ENCODE peak calls at places on chromosomes 2 and 18, in seven cellular contexts. T is dorsolateral prefrontal cortex, P is mucosa of descending colon, V is heart right ventricle, N is fibroblast of pulmonary artery, B is ovary, A is GM12865. M is an unnamed sample.

GRCh38 chr2:203720922-203721672 is 14.7 kb downstream of the CD28 start:
- DNase-seq in T (no peak), P (no peak), V (no peak), N (no peak), B (no peak), A (no peak), M (no peak)

GRCh38 chr2:36367497-36368353 is 12.1 kb downstream of the CRIM1 start:
- DNase-seq in T (no peak), P (peak), V (no peak), N (peak), B (no peak), A (no peak), M (no peak)

GRCh38 chr2:75643980-75644379 is 2.6 kb upstream of the MRPL19 start:
- DNase-seq in T (no peak), P (no peak), V (no peak), N (no peak), B (no peak), A (no peak), M (no peak)

GRCh38 chr2:37711308-37711731 is 39.9 kb upstream of the CDC42EP3 start:
- DNase-seq in T (no peak), P (peak), V (no peak), N (peak), B (no peak), A (peak), M (peak)

GRCh38 chr2:46042207-46042637 is 255.0 kb upstream of the EPAS1 start:
- DNase-seq in T (no peak), P (no peak), V (no peak), N (no peak), B (no peak), A (no peak), M (no peak)

GRCh38 chr2:111222204-111222866 is 101.6 kb downstream of the BCL2L11 start:
- DNase-seq in T (no peak), P (no peak), V (no peak), N (no peak), B (no peak), A (no peak), M (no peak)

GRCh38 chr18:30248061-30248460 is 794.5 kb downstream of the DSC3 start:
- DNase-seq in T (no peak), P (no peak), V (no peak), N (no peak), B (no peak), A (no peak), M (no peak)

GRCh38 chr2:61196671-61197070 is 34.7 kb downstream of the C2orf74 start:
- DNase-seq in T (no peak), P (no peak), V (no peak), N (no peak), B (no peak), A (no peak), M (no peak)

GRCh38 chr2:70901235-70902066 is 34.2 kb upstream of the ATP6V1B1 start:
- DNase-seq in T (no peak), P (no peak), V (no peak), N (peak), B (no peak), A (no peak), M (no peak)

GRCh38 chr2:54763636-54764291 is 40.3 kb downstream of the EML6 start:
- DNase-seq in T (no peak), P (peak), V (no peak), N (no peak), B (no peak), A (peak), M (peak)

GRCh38 chr2:163692081-163692480 is 43.7 kb downstream of the FIGN start:
- DNase-seq in T (no peak), P (no peak), V (no peak), N (no peak), B (no peak), A (no peak), M (no peak)
- TF ChIP-seq CTCF in T (no peak), P (no peak), V (no peak), N (no peak), B (no peak), A (no peak), M (no peak)

GRCh38 chr2:43105586-43106562 is 120.5 kb downstream of the ZFP36L2 start:
- DNase-seq in T (no peak), P (peak), V (peak), N (peak), B (peak), A (peak), M (peak)
- TF ChIP-seq CTCF in T (no peak), P (peak), V (peak), N (peak), B (no peak), A (peak), M (no peak)

DNA sequence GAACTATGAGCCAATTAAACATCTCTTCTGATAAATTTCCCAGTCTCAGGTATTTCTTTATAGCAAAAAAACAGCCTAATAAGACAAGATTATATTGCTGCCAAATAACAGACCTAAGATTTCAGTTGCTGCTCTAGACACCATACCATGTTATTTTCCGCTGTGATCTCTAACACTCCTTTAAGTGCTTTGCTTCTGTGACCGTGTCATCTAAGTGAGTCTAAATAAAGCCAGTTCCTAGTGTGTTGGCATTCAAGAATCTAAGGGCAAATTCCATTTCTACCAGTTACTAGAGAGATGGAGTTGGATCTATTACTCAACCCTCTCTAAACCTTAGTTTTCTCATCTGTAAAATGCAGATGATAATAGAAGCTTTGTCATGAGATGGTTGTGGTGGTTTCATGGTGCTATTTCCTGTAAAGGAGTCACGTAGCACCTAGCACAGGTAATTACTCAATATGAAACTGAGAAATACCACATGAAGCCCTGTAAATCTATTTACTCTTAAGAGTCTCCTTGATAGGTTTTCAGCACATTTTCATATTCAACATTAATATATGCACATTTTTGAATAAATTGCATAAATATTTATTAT is 40.5 kb downstream of the SPHKAP start:
- DNase-seq in T (no peak), P (no peak), V (no peak), N (no peak), B (no peak), A (peak), M (no peak)
- TF ChIP-seq CTCF in T (no peak), P (no peak), V (no peak), N (no peak), B (no peak), A (no peak), M (no peak)

DNA sequence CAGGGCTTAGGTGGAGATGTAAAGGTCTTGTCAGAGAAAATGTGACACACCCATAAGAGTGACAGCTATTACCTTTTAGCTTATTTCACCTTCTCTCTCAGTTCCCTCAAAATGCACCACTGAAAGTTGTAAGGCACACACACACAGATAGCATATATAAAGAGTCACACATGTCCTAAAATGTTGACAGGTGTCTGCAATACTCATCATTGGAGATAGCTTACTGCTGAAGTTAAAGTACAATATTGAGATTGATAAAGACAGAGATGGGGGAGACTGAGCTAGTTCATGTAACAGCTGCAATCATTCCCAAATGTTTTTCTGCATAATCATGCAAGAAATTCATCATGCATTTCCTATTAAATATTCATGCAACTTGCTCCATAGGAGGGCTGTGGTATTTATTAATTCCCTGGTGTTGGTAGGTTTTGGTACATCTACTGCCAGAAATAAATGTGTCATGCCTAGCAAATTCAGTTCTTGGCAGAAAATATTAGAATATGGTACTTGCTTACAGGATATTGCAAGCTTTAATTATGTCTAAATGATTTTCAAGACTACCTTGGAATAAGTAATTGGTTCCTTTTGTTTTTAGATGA is 118.8 kb upstream of the RBMS1 start:
- DNase-seq in T (no peak), P (no peak), V (no peak), N (no peak), B (no peak), A (no peak), M (no peak)
- TF ChIP-seq CTCF in T (no peak), P (no peak), V (no peak), N (no peak), B (no peak), A (no peak), M (no peak)

GRCh38 chr2:156065912-156066311 is 266.6 kb downstream of the NR4A2 start:
- DNase-seq in T (no peak), P (no peak), V (no peak), N (no peak), B (no peak), A (peak), M (no peak)
- TF ChIP-seq CTCF in T (no peak), P (no peak), V (no peak), N (no peak), B (no peak), A (peak), M (no peak)

DNA sequence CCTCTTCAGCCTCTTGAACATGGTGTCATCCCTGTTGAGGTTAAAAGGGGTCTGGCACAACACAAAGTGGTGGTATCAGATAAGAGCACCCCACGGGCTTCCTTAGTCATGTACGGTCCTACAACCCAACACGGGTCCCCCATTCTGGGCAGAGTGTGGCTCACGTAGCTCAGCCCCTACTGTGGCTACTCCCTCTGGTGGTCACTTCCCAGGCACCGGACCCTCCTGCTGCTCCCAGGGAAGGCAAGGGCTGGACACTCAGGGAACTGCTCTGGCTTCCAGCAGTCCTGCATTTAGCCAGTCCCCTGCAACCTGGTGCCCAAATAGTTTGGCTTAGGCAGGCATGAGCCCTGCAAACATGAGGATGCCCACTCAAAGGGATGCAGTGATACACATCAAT is 58.6 kb downstream of the GALNT14 start:
- DNase-seq in T (no peak), P (no peak), V (no peak), N (no peak), B (no peak), A (no peak), M (no peak)
- TF ChIP-seq CTCF in T (no peak), P (no peak), V (no peak), N (no peak), B (no peak), A (no peak), M (no peak)

GRCh38 chr2:238015705-238016104 is 45.1 kb upstream of the SCLY start:
- DNase-seq in T (no peak), P (no peak), V (no peak), N (no peak), B (no peak), A (no peak), M (no peak)
- TF ChIP-seq CTCF in T (peak), P (no peak), V (peak), N (peak), B (no peak), A (peak), M (no peak)

M was measured in GM20000.